ENCODE peak calls at places on chromosomes 5 and 9, in seven cellular contexts. N is GM04503; H is T-helper 2 cell; P is activated CD4-positive, alpha-beta T cell treated with anti-CD3 and anti-CD28 coated beads, Interleukin-2, amount 50 U/mL, for 24 hours; Z is AG09319; S is mucosa of gallbladder; J is mesothelial cell of epicardium. R is an unnamed sample.
A peak's percentile ranks its signal among the peaks of the same experiment; 100 is the strongest.

GRCh38 chr9:89357331-89358197 is 39.3 kb downstream of the SECISBP2 start:
- DNase-seq in J (no peak), Z (no peak), H (no peak), P (no peak), S (peak; percentile 18), N (no peak), R (peak; percentile 5)

GRCh38 chr9:25648116-25648515 is 30.1 kb downstream of the TUSC1 start:
- DNase-seq in P (no peak), N (no peak), Z (no peak), J (no peak), H (no peak), S (no peak), R (no peak)

GRCh38 chr5:14894748-14895147 is 23.2 kb upstream of the ANKH start:
- DNase-seq in N (no peak), P (no peak), J (no peak), S (no peak), Z (no peak), H (no peak), R (no peak)

GRCh38 chr5:555058-555623 is 30.9 kb upstream of the SLC9A3 start:
- DNase-seq in J (peak; percentile 10), H (no peak), S (peak; percentile 12), N (no peak), P (no peak), Z (no peak), R (peak; percentile 14)

GRCh38 chr9:37679649-37680402 is 29.1 kb downstream of the FRMPD1 start:
- DNase-seq in J (no peak), N (no peak), P (no peak), S (no peak), Z (no peak), H (no peak), R (no peak)

GRCh38 chr9:85081963-85082362 is 412.4 kb downstream of the NTRK2 start:
- DNase-seq in H (no peak), N (no peak), J (no peak), S (no peak), P (no peak), Z (no peak), R (no peak)

GRCh38 chr5:176728810-176729209 is 81.5 kb downstream of the TSPAN17 start:
- DNase-seq in P (no peak), N (no peak), S (no peak), J (no peak), Z (no peak), H (no peak), R (no peak)

GRCh38 chr5:80961376-80962281 is 1.5 kb downstream of the RASGRF2 start:
- DNase-seq in P (peak; percentile 8), J (no peak), S (no peak), N (no peak), Z (no peak), H (no peak), R (no peak)

GRCh38 chr9:106307670-106308069 is 555.3 kb upstream of the ZNF462 start:
- DNase-seq in J (no peak), Z (no peak), N (no peak), S (no peak), P (no peak), H (no peak), R (no peak)

GRCh38 chr5:27947088-27947487 is 908.7 kb upstream of the CDH9 start:
- DNase-seq in Z (no peak), H (no peak), S (no peak), J (no peak), N (no peak), P (no peak), R (no peak)

GRCh38 chr5:180868960-180869359 is 7.9 kb upstream of the ZFP62 start:
- DNase-seq in J (peak; percentile 59), Z (peak; percentile 18), N (peak; percentile 14), P (peak; percentile 41), H (no peak), S (peak; percentile 89), R (peak; percentile 83)

GRCh38 chr5:141476132-141476909 is 555 bp downstream of the PCDHGC3 start:
- DNase-seq in H (no peak), N (peak; percentile 50), J (no peak), P (no peak), S (peak; percentile 64), Z (peak; percentile 64), R (peak; percentile 65)

GRCh38 chr5:676699-677076 is 16.5 kb downstream of the TPPP start:
- DNase-seq in P (no peak), S (peak; percentile 6), H (no peak), Z (no peak), J (no peak), N (no peak), R (no peak)

GRCh38 chr5:33229216-33229615 is 211.5 kb upstream of the TARS1 start:
- DNase-seq in Z (no peak), J (no peak), S (no peak), H (no peak), N (no peak), P (no peak), R (peak; percentile 11)

GRCh38 chr5:174295736-174296481 is 250.4 kb downstream of the NSG2 start:
- DNase-seq in Z (no peak), N (no peak), S (no peak), H (no peak), J (no peak), P (no peak), R (no peak)